ENCODE peak calls at places on chromosomes 2 and 18, in nine cellular contexts. F is globus pallidus, O is hippocampal formation, D is M059J, J is mesendoderm, Z is B cell, K is IMR-90, A is NB4, N is fibroblast of the conjunctiva. C is an unnamed sample.

GRCh38 chr18:47095810-47096209 is 54.5 kb downstream of the HDHD2 start:
- DNase-seq in N (no peak), A (no peak), Z (no peak), K (no peak), F (no peak), O (no peak), D (no peak), J (peak), C (no peak)

GRCh38 chr18:6661692-6662415 is 67.7 kb upstream of the ARHGAP28 start:
- DNase-seq in N (no peak), J (peak), D (no peak), F (no peak), K (no peak), O (no peak), A (no peak), Z (no peak), C (no peak)

GRCh38 chr2:109380502-109381326 is 233.1 kb downstream of the SEPTIN10 start:
- DNase-seq in K (peak), F (no peak), O (no peak), J (no peak), A (peak), Z (peak), D (peak), N (no peak), C (no peak)

GRCh38 chr2:52877703-52878102 is 889.9 kb upstream of the CHAC2 start:
- DNase-seq in O (no peak), N (no peak), D (no peak), F (no peak), K (peak), J (no peak), Z (no peak), A (no peak), C (no peak)

GRCh38 chr2:9631976-9632700 is 1.3 kb upstream of the YWHAQ start:
- DNase-seq in Z (no peak), J (peak), O (no peak), K (no peak), F (peak), N (no peak), A (no peak), D (no peak), C (no peak)

GRCh38 chr18:13463526-13463925 is 245.0 kb downstream of the LDLRAD4 start:
- DNase-seq in F (no peak), A (no peak), D (no peak), J (no peak), O (no peak), N (no peak), Z (no peak), K (no peak), C (no peak)

GRCh38 chr18:45764000-45764686 is 40.2 kb downstream of the SLC14A1 start:
- DNase-seq in F (no peak), O (no peak), A (peak), D (peak), K (peak), Z (no peak), J (no peak), N (no peak), C (no peak)

GRCh38 chr2:112472547-112473263 is 9.3 kb upstream of the TTL start:
- DNase-seq in D (no peak), Z (no peak), K (no peak), F (no peak), J (no peak), A (no peak), O (no peak), N (no peak), C (no peak)

GRCh38 chr2:19540739-19541503 is 182.5 kb upstream of the OSR1 start:
- DNase-seq in O (no peak), N (peak), K (peak), A (peak), D (peak), J (no peak), Z (no peak), F (no peak), C (no peak)

GRCh38 chr2:239595711-239596110 is 194.9 kb upstream of the HDAC4 start:
- DNase-seq in K (no peak), F (no peak), A (no peak), O (no peak), J (no peak), Z (no peak), D (no peak), N (no peak), C (no peak)

GRCh38 chr2:147325955-147326354 is 518.9 kb upstream of the ACVR2A start:
- DNase-seq in O (no peak), D (no peak), K (no peak), Z (no peak), A (no peak), J (no peak), N (no peak), F (no peak), C (no peak)

GRCh38 chr2:61538920-61539559 is 884 bp upstream of the XPO1 start:
- DNase-seq in F (peak), D (peak), K (peak), O (peak), J (peak), A (peak), Z (peak), N (peak), C (no peak)

GRCh38 chr2:109486711-109487130 is 127.0 kb downstream of the SEPTIN10 start:
- DNase-seq in D (no peak), K (no peak), Z (no peak), O (no peak), A (no peak), N (no peak), F (no peak), J (no peak), C (no peak)

GRCh38 chr2:3641841-3642421 is 16.1 kb upstream of the ALLC start:
- DNase-seq in O (no peak), F (no peak), K (no peak), Z (no peak), J (no peak), N (no peak), A (no peak), D (no peak), C (no peak)

GRCh38 chr2:158232476-158232875 is 130.8 kb downstream of the UPP2 start:
- DNase-seq in O (no peak), N (no peak), J (no peak), K (no peak), A (no peak), F (no peak), D (peak), Z (no peak), C (no peak)

GRCh38 chr18:44229693-44230108 is 451.0 kb upstream of the SETBP1 start:
- DNase-seq in A (no peak), J (no peak), N (peak), F (peak), K (peak), O (peak), D (peak), Z (no peak), C (peak)

GRCh38 chr18:4017479-4017878 is 437.6 kb downstream of the DLGAP1 start:
- DNase-seq in O (no peak), F (no peak), D (no peak), A (peak), N (no peak), K (peak), Z (no peak), J (peak), C (no peak)

GRCh38 chr2:23009545-23010149 is 375.3 kb upstream of the KLHL29 start:
- DNase-seq in N (peak), J (peak), D (peak), A (no peak), F (peak), Z (no peak), O (peak), K (peak), C (peak)

GRCh38 chr2:7620255-7620654 is 703.0 kb downstream of the RNF144A start:
- DNase-seq in F (no peak), A (no peak), N (no peak), O (no peak), Z (no peak), J (no peak), D (no peak), K (no peak), C (no peak)

GRCh38 chr2:39325966-39326365 is 82.2 kb upstream of the CDKL4 start:
- DNase-seq in A (no peak), J (peak), N (no peak), K (peak), O (no peak), D (peak), F (no peak), Z (no peak), C (no peak)

GRCh38 chr2:26399781-26400376 is 1.8 kb upstream of the DRC1 start:
- DNase-seq in F (no peak), O (no peak), J (no peak), D (no peak), A (peak), K (no peak), Z (no peak), N (no peak), C (no peak)

GRCh38 chr2:216339456-216340279 is 32.6 kb downstream of the MARCHF4 start:
- DNase-seq in N (no peak), J (peak), O (no peak), A (no peak), F (peak), D (peak), Z (no peak), K (peak), C (peak)

GRCh38 chr2:45168731-45169338 is 159.6 kb upstream of the SIX2 start:
- DNase-seq in Z (no peak), K (no peak), N (no peak), D (peak), F (no peak), A (peak), O (no peak), J (no peak), C (no peak)

GRCh38 chr2:33291278-33292013 is 185.0 kb upstream of the RASGRP3 start:
- DNase-seq in Z (no peak), O (no peak), N (no peak), K (peak), D (peak), J (no peak), A (no peak), F (no peak), C (no peak)

GRCh38 chr2:218046234-218046633 is 22.8 kb upstream of the RUFY4 start:
- DNase-seq in D (no peak), A (peak), O (no peak), J (no peak), F (peak), K (no peak), N (no peak), Z (no peak), C (no peak)

GRCh38 chr2:241863021-241863954 is 4.6 kb upstream of the PDCD1 start:
- DNase-seq in D (no peak), Z (no peak), K (peak), O (no peak), F (no peak), J (no peak), N (no peak), A (peak), C (no peak)